ENCODE peak calls at places on chromosomes 3 and 15, in eight cellular contexts. K, L, O, T, V, E, M and Y are unnamed samples. For H3K4me1, the result is how much of the 10 kb centered on the place peaks cover.

GRCh38 chr3:113495035-113495434 is 19.9 kb downstream of the SPICE1 start:
- DNase-seq in L (no peak), O (peak), T (no peak), V (peak), M (peak), K (no peak), E (no peak), Y (no peak)

GRCh38 chr3:155321418-155321817 is 27.9 kb upstream of the STRIT1 start:
- DNase-seq in T (no peak), O (peak), K (no peak), V (no peak), M (no peak), L (no peak), E (no peak), Y (no peak)

GRCh38 chr15:65246026-65246714 is 34.9 kb upstream of the CILP start:
- DNase-seq in V (no peak), K (no peak), E (no peak), T (no peak), M (no peak), O (no peak), L (no peak), Y (no peak)

GRCh38 chr3:25532763-25533162 is 104.7 kb downstream of the RARB start:
- DNase-seq in O (peak), K (no peak), M (peak), V (no peak), T (no peak), L (no peak), E (no peak), Y (no peak)

GRCh38 chr15:51160484-51160883 is 65.8 kb upstream of the TNFAIP8L3 start:
- DNase-seq in O (no peak), K (no peak), E (no peak), M (no peak), T (no peak), L (no peak), V (no peak), Y (no peak)

GRCh38 chr3:175969456-175969855 is 1110.3 kb downstream of the NAALADL2 start:
- DNase-seq in T (no peak), O (no peak), L (no peak), E (no peak), M (no peak), K (no peak), V (no peak), Y (no peak)

GRCh38 chr3:146067048-146067447 is 93.9 kb downstream of the PLOD2 start:
- DNase-seq in K (no peak), L (no peak), T (no peak), E (no peak), M (no peak), V (no peak), O (no peak), Y (no peak)

GRCh38 chr3:38165722-38166387 is 518 bp downstream of the OXSR1 start:
- DNase-seq in K (peak), L (no peak), O (peak), T (peak), E (peak), M (peak), V (no peak), Y (no peak)

GRCh38 chr15:77838061-77838460 is 205.3 kb upstream of the LINGO1 start:
- DNase-seq in L (no peak), K (peak), V (no peak), T (peak), M (no peak), E (no peak), O (no peak), Y (no peak)

GRCh38 chr3:17258823-17259436 is 374.2 kb downstream of the PLCL2 start:
- DNase-seq in M (peak), E (no peak), V (peak), L (no peak), T (no peak), K (no peak), O (peak), Y (no peak)

GRCh38 chr15:83574345-83574744 is 79.6 kb upstream of the ADAMTSL3 start:
- DNase-seq in K (no peak), M (no peak), E (no peak), O (no peak), T (no peak), L (no peak), V (no peak), Y (no peak)

GRCh38 chr3:126419886-126420786 is 25.4 kb downstream of the CFAP100 start:
- DNase-seq in O (no peak), V (no peak), T (no peak), L (no peak), E (no peak), M (no peak), K (peak), Y (no peak)

GRCh38 chr3:4776399-4776979 is 202.7 kb upstream of the BHLHE40 start:
- DNase-seq in V (no peak), L (no peak), K (no peak), T (no peak), E (no peak), M (no peak), O (no peak), Y (no peak)

GRCh38 chr3:180142472-180142871 is 105.7 kb upstream of the PEX5L start:
- DNase-seq in O (no peak), T (no peak), L (no peak), E (no peak), M (no peak), K (no peak), V (no peak), Y (no peak)
- H3K27ac ChIP-seq in O (no peak), T (no peak), L (no peak), E (no peak), M (no peak), K (no peak), V (no peak), Y (no peak)

DNA sequence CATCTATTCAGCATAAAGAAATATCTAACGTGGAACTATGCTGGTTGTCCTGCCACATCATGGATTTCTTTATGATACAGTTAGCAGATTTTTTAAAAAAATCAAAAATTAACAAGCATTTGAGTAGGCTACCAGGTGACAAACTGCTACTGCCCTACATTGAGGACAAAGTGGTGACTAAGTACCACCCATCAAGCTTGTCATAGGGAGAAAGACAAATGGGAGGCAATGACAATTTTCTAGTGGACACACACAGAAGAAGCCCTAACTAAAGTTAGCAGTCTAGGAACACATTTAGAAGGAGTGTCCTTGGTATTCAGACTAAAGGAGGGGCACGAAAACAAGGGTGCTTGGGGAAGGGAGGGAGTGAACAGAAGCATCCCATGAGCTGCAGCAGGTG is 131.2 kb downstream of the TBL1XR1 start:
- DNase-seq in T (no peak), M (no peak), O (no peak), K (no peak), E (no peak), V (no peak), L (no peak), Y (no peak)
- H3K4me1 ChIP-seq in T (under half), M (under half), O (under half), K (under half), E (under half), V (under half), L (half or more), Y (under half)

DNA sequence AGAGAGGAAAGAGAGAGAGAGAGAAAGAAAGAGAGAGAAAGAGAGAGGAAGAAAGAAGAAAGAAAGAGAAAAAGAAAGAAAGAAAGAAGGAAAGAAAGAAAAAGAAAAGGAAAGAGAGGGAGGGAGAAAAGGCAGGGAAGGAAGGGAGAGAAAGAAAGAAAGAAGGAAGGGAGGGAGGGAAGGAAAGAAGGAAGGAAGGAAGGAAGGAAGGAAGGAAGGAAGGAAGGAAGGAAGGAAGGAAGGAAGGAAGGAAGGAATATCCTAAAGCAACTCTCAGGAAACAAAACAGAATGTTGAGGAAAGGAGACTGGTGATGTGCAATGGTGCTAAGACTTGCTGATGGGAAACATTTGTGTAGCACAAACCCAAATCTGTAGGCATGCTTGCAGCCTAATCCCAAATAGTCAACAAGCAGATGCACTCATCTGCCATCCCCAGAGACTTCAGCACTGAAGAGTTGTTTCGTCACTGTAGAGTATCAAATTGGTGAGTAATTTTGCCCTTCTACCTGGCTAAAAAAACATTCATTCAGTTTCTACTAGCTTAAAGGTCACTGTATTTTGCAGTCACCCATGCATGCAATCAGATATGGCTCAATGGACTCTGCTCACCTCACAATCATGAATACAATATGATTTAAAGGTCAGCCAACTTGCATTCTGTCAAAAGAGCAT is 480.4 kb downstream of the FGF12 start:
- DNase-seq in O (no peak), K (no peak), V (no peak), L (no peak), M (no peak), T (no peak), E (no peak), Y (no peak)
- H3K27ac ChIP-seq in O (no peak), K (no peak), V (no peak), L (no peak), M (no peak), T (no peak), E (no peak), Y (no peak)

GRCh38 chr3:136074546-136074945 is 109.0 kb downstream of the PPP2R3A start:
- DNase-seq in T (no peak), K (no peak), E (no peak), L (no peak), V (no peak), O (peak), M (no peak), Y (no peak)

GRCh38 chr3:136075218-136075808 is 109.8 kb downstream of the PPP2R3A start:
- DNase-seq in V (peak), L (peak), E (peak), K (peak), O (peak), M (peak), T (no peak), Y (peak)

GRCh38 chr3:136075816-136076215 is 110.3 kb downstream of the PPP2R3A start:
- DNase-seq in O (no peak), V (no peak), K (no peak), L (no peak), M (no peak), E (no peak), T (no peak), Y (no peak)

GRCh38 chr3:136078421-136079364 is 113.2 kb downstream of the PPP2R3A start:
- DNase-seq in V (peak), L (no peak), O (peak), M (peak), T (no peak), K (no peak), E (no peak), Y (no peak)
- H3K4me1 ChIP-seq in V (under half), L (under half), O (under half), M (under half), T (under half), K (under half), E (under half), Y (under half)

GRCh38 chr3:45948409-45948808 is 5.1 kb downstream of the CXCR6 start:
- DNase-seq in T (no peak), K (no peak), M (no peak), O (no peak), E (no peak), L (no peak), V (no peak), Y (no peak)

GRCh38 chr3:45946875-45947274 is 3.6 kb downstream of the CXCR6 start:
- DNase-seq in L (no peak), V (no peak), T (no peak), K (no peak), M (no peak), O (peak), E (no peak), Y (no peak)

GRCh38 chr3:45944830-45945620 is 1.8 kb downstream of the CXCR6 start:
- DNase-seq in O (peak), T (no peak), K (peak), E (no peak), V (no peak), M (no peak), L (no peak), Y (no peak)

GRCh38 chr3:45947361-45947760 is 4.1 kb downstream of the CXCR6 start:
- DNase-seq in V (no peak), E (no peak), M (no peak), K (no peak), T (no peak), L (no peak), O (no peak), Y (no peak)

GRCh38 chr3:45946307-45946706 is 3.0 kb downstream of the CXCR6 start:
- DNase-seq in L (no peak), V (no peak), E (no peak), T (no peak), K (no peak), O (peak), M (no peak), Y (no peak)
- H3K27ac ChIP-seq in L (peak), V (no peak), E (no peak), T (no peak), K (no peak), O (no peak), M (no peak), Y (no peak)

GRCh38 chr3:30664884-30665283 is 58.5 kb downstream of the TGFBR2 start:
- DNase-seq in L (no peak), O (peak), M (no peak), V (peak), T (no peak), K (no peak), E (no peak), Y (no peak)
- H3K4me1 ChIP-seq in L (under half), O (under half), M (under half), V (half or more), T (half or more), K (under half), E (under half), Y (under half)

GRCh38 chr3:51688206-51688600 is 17.2 kb downstream of the TEX264 start:
- DNase-seq in E (no peak), O (no peak), M (no peak), T (no peak), L (no peak), V (no peak), K (no peak), Y (no peak)

GRCh38 chr3:51686512-51687215 is 15.6 kb downstream of the TEX264 start:
- DNase-seq in K (no peak), T (peak), M (peak), O (peak), V (peak), L (peak), E (no peak), Y (no peak)

GRCh38 chr3:51684971-51685751 is 14.1 kb downstream of the TEX264 start:
- DNase-seq in M (no peak), T (no peak), L (no peak), V (no peak), E (no peak), K (no peak), O (no peak), Y (no peak)

GRCh38 chr3:51686056-51686455 is 15.0 kb downstream of the TEX264 start:
- DNase-seq in K (no peak), T (no peak), E (no peak), V (no peak), M (no peak), O (no peak), L (no peak), Y (no peak)

DNA sequence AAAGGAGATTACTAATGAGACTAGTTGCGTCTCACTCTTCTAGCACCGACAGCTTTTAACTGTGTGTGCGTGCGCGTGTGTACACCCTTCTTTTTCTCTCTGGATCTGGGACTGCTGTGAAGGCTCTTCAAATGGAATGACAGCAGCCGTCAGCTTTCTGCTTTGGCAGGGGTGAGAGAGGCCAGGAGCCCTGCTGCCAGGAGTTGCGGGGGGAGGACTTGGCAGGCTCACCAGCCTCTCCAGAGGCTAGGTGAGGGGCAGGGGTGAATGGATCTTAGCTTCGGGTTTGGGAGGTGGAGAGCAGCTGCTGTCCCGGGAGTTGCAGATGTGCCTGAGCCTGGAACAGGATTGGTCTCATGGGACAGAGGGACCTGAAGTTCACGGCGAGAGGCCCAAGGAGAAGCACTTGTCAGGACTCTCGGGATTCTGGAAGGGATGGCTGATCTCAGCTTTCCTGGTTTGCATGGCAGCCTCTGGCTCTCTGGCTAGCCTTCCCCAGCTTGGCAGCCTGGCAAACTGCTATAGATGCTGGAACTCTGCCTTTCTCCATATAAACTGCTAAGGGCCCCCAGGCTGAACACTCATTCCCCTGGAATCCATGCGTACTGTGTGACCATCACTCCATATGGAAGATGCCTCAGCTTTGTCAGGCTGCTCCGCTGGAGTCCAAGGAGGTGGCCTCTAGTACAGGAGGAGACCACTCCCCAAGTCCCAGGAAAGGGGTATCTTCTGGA is 16.6 kb downstream of the TEX264 start:
- DNase-seq in E (no peak), O (no peak), L (no peak), T (no peak), V (no peak), M (no peak), K (no peak), Y (no peak)
- H3K27ac ChIP-seq in E (peak), O (no peak), L (peak), T (peak), V (peak), M (no peak), K (peak), Y (no peak)

GRCh38 chr3:81743096-81744025 is 18.1 kb downstream of the GBE1 start:
- DNase-seq in O (no peak), E (no peak), T (no peak), M (no peak), V (no peak), L (no peak), K (peak), Y (no peak)
- H3K4me1 ChIP-seq in O (under half), E (under half), T (under half), M (under half), V (under half), L (half or more), K (under half), Y (under half)